ENCODE peak calls at places on chromosomes 7 and 10, in six cellular contexts. H, Q, R, T, U and O are unnamed samples.

GRCh38 chr10:106919798-106920382 is 244.6 kb downstream of the SORCS1 start:
- DNase-seq in Q (no peak), R (no peak), U (no peak), T (no peak), H (no peak), O (no peak)

GRCh38 chr7:1695800-1696454 is 25.9 kb downstream of the ELFN1 start:
- DNase-seq in H (no peak), R (no peak), U (peak; percentile 12), T (peak; percentile 31), Q (peak; percentile 6), O (no peak)

GRCh38 chr7:29639887-29640600 is 76.4 kb downstream of the PRR15 start:
- DNase-seq in U (no peak), R (no peak), T (no peak), Q (no peak), H (no peak), O (no peak)

GRCh38 chr7:98049034-98049433 is 57.6 kb upstream of the LMTK2 start:
- DNase-seq in Q (no peak), H (no peak), R (no peak), T (no peak), U (no peak), O (no peak)

GRCh38 chr10:111445709-111446108 is 368.9 kb downstream of the ADRA2A start:
- DNase-seq in R (no peak), H (no peak), U (no peak), Q (no peak), T (no peak), O (no peak)

GRCh38 chr7:106284516-106285050 is at the start of gene NAMPT:
- DNase-seq in H (no peak), R (peak; percentile 82), T (peak; percentile 71), U (peak; percentile 71), Q (peak; percentile 20), O (peak; percentile 33)

GRCh38 chr10:110426294-110427153 is 71.2 kb upstream of the DUSP5 start:
- DNase-seq in T (peak; percentile 23), H (peak; percentile 98), U (no peak), Q (no peak), R (no peak), O (no peak)

GRCh38 chr10:3805227-3805790 is 20.3 kb upstream of the KLF6 start:
- DNase-seq in Q (no peak), H (peak; percentile 84), T (peak; percentile 83), R (no peak), U (no peak), O (peak; percentile 34)

GRCh38 chr10:132960651-132961419 is 18.5 kb upstream of the CFAP46 start:
- DNase-seq in H (no peak), U (peak; percentile 43), T (no peak), R (peak; percentile 63), Q (no peak), O (no peak)

GRCh38 chr10:126110434-126110833 is 214.1 kb downstream of the FANK1 start:
- DNase-seq in U (no peak), T (no peak), H (peak; percentile 88), Q (no peak), R (no peak), O (no peak)

GRCh38 chr10:97561678-97562077 is 10.9 kb upstream of the ANKRD2 start:
- DNase-seq in Q (no peak), U (no peak), H (no peak), T (no peak), R (no peak), O (no peak)

GRCh38 chr7:90596745-90597526 is 815 bp downstream of the CDK14 start:
- DNase-seq in U (no peak), H (peak; percentile 52), R (no peak), T (no peak), Q (no peak), O (peak; percentile 22)

GRCh38 chr7:78130443-78131200 is 332.0 kb downstream of the PHTF2 start:
- DNase-seq in T (no peak), H (no peak), R (no peak), Q (no peak), U (no peak), O (no peak)

GRCh38 chr10:71562884-71563283 is 156.7 kb downstream of the C10orf105 start:
- DNase-seq in U (no peak), R (no peak), T (no peak), Q (no peak), H (no peak), O (no peak)

GRCh38 chr10:83603708-83604107 is 535.6 kb upstream of the GHITM start:
- DNase-seq in H (no peak), Q (no peak), U (no peak), R (no peak), T (no peak), O (no peak)

GRCh38 chr7:141013345-141013715 is 1.4 kb downstream of the MRPS33 start:
- DNase-seq in H (no peak), T (no peak), U (no peak), R (no peak), Q (no peak), O (no peak)

DNA sequence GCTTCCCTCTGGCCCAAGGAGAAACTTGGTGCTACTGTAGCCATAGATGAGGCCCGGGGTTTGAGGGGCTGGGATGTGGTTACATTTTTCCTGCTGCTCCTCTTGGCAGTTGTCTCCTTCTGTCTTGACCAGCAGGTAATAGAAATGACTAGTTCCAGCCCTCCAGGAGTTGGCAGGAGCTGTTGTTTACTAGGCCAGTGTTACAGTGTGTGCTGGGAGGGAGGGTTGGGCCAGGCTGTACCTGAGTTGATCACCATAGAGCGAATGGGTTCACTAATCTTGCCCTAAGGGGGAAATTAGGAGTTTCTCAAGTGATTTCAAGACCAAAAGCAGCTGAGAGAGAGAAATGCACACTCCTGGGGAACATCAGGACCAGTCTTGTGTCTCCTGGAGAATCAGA is 34.9 kb downstream of the PAX2 start:
- DNase-seq in T (no peak), R (peak; percentile 14), H (no peak), Q (no peak), U (no peak), O (no peak)
- H3K27me3 ChIP-seq in T (peaks cover 4% of the 10 kb centered on the region), R (no peaks in the 10 kb centered on the region), H (peaks cover 58% of the 10 kb centered on the region), Q (peaks cover 31% of the 10 kb centered on the region), U (no peaks in the 10 kb centered on the region), O (no peaks in the 10 kb centered on the region)

GRCh38 chr10:91076991-91077548 is 143.4 kb upstream of the PCGF5 start:
- DNase-seq in T (no peak), R (no peak), U (no peak), Q (no peak), H (no peak), O (no peak)
- H3K4me3 ChIP-seq in T (no peak overlapping the region), R (no peak overlapping the region), U (no peak overlapping the region), Q (no peak overlapping the region), H (no peak overlapping the region), O (no peak overlapping the region)

GRCh38 chr10:129678186-129678585 is 211.1 kb downstream of the MGMT start:
- DNase-seq in U (peak; percentile 71), R (no peak), T (no peak), Q (no peak), H (no peak), O (peak; percentile 14)

GRCh38 chr10:129675027-129675769 is 208.2 kb downstream of the MGMT start:
- DNase-seq in Q (no peak), U (no peak), T (no peak), H (no peak), R (no peak), O (no peak)

GRCh38 chr10:129679207-129679606 is 212.2 kb downstream of the MGMT start:
- DNase-seq in H (no peak), Q (no peak), R (no peak), U (no peak), T (no peak), O (no peak)

GRCh38 chr10:129676014-129676413 is 209.0 kb downstream of the MGMT start:
- DNase-seq in Q (no peak), H (no peak), U (no peak), T (no peak), R (no peak), O (no peak)

DNA sequence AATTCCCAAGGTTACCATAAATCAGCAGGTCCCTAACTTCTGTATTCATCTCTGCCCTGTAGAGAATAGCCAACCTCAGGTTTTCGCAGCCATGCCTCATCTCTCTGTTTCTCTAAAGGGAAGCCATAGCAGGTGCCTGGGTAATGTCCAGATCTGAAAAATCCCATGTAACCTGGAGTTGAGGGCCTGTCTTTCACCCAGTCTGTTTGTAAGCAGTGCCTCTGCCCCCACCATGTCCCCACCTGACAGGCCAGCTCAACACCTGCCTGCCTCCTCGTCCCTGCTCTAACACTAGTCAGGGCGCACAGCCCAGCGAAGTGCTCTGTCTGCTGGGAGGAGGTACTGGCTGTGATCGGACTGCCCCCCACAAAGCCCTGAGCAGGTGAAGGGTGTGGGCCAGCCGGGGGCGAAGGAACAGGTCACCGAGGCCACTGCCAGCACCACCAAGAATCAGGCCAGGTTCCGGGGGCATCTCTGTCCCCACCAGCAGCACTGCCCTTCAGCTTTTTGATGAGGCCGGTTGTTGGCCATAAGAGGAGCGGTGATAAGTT is 210.4 kb downstream of the MGMT start:
- DNase-seq in T (no peak), Q (no peak), U (no peak), R (no peak), H (no peak), O (no peak)
- H3K36me3 ChIP-seq in T (no peaks in the 10 kb centered on the region), Q (peaks cover 11% of the 10 kb centered on the region), U (peaks cover 2% of the 10 kb centered on the region), R (no peaks in the 10 kb centered on the region), H (no peaks in the 10 kb centered on the region), O (no peaks in the 10 kb centered on the region)

GRCh38 chr7:27187158-27187701 is 2.2 kb upstream of the HOXA11 start:
- DNase-seq in U (no peak), R (no peak), Q (no peak), H (no peak), T (no peak), O (no peak)

GRCh38 chr7:27189560-27190283 is 4.7 kb upstream of the HOXA11 start:
- DNase-seq in U (peak; percentile 28), R (no peak), Q (no peak), T (peak; percentile 45), H (no peak), O (no peak)

GRCh38 chr7:27190284-27190748 is 5.3 kb upstream of the HOXA11 start:
- DNase-seq in R (no peak), U (no peak), H (no peak), T (no peak), Q (no peak), O (no peak)

GRCh38 chr7:27187702-27188665 is 3.0 kb upstream of the HOXA11 start:
- DNase-seq in Q (peak; percentile 13), U (peak; percentile 36), T (peak; percentile 33), H (peak; percentile 83), R (peak; percentile 70), O (no peak)

DNA sequence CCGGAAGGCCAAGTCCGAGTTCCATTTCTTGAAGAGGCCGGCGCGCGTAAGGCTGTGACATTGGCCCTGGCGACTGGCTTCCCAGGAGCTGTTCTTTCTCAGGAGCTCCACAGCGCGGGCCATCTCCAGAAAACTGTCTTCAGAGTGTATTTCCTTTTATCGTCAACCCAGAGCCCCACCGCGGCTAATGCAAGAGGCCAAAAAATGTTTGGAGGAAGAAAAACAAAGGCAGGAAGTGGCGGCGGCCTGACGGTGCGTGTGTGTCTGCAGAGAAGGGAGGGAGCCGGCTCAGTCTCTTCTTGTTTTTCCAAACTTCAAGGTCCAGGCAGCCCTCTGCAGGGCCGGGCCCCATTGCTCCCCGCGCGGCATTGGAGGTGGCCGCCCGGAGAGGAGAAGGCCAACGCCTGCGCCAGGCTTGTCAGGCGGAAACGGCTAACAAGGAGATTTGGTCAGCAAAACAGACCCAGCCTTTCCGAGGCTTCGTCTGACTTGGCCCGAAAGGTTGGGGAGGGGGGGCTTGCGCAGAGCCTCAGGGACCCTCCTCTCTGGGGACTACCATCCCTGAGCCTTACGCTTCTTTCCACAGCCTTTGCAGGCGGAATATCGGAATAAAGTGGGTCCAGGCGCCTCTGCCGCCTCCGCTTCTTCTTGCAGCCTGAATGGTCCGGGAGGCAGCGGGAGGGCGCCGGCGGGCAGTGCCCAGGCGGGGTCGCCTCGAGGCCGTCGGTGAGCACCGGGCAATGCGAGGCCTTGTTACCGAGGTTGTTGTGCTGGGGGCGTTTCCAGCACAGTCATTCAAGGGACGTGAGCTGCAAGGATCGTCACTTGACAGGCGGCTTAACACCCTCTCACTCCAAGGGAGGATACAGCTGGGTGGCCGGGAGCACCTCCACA is 3.9 kb upstream of the HOXA11 start:
- DNase-seq in Q (peak; percentile 31), R (peak; percentile 88), U (peak; percentile 37), H (peak; percentile 88), T (peak; percentile 56), O (no peak)
- H3K27me3 ChIP-seq in Q (peaks cover 95% of the 10 kb centered on the region), R (no peaks in the 10 kb centered on the region), U (peaks cover 22% of the 10 kb centered on the region), H (no peaks in the 10 kb centered on the region), T (peaks cover 91% of the 10 kb centered on the region), O (no peaks in the 10 kb centered on the region)